ENCODE peak calls at places on chromosomes 12 and 14, in ten cellular contexts. T is MM.1S; N is astrocyte; K is psoas muscle; A is CD4-positive, CD25-positive, alpha-beta regulatory T cell; O is CD4-positive, alpha-beta memory T cell; B is pancreas; V is Peyer's patch; I is sigmoid colon; H is uterus. Y is an unnamed sample. For H3K4me1, the result is how much of the 10 kb centered on the place peaks cover.

GRCh38 chr14:99345472-99345871 is 73.5 kb upstream of the BCL11B start:
- DNase-seq in T (no peak), N (no peak), K (no peak), A (no peak), O (no peak), B (no peak), V (no peak), I (no peak), H (no peak), Y (no peak)

GRCh38 chr14:28755198-28755794 is 11.3 kb upstream of the FOXG1 start:
- DNase-seq in T (no peak), N (no peak), K (no peak), A (no peak), O (no peak), B (no peak), V (no peak), I (no peak), H (no peak), Y (no peak)

GRCh38 chr12:105225505-105225904 is 10.5 kb downstream of the APPL2 start:
- DNase-seq in T (peak), N (no peak), K (no peak), A (no peak), O (no peak), B (no peak), V (no peak), I (no peak), H (no peak), Y (no peak)

GRCh38 chr14:71594828-71595227 is 337.4 kb upstream of the RGS6 start:
- DNase-seq in T (no peak), N (no peak), K (no peak), A (no peak), O (no peak), B (no peak), V (no peak), I (no peak), H (no peak), Y (no peak)

GRCh38 chr12:108955225-108955835 is 65.5 kb downstream of the SVOP start:
- DNase-seq in T (no peak), N (peak), K (peak), A (no peak), O (no peak), B (no peak), V (no peak), I (no peak), H (no peak), Y (no peak)

GRCh38 chr14:102479777-102480176 is 29.8 kb downstream of the ANKRD9 start:
- DNase-seq in T (no peak), N (no peak), K (peak), A (no peak), O (no peak), B (peak), V (no peak), I (peak), H (no peak), Y (no peak)

GRCh38 chr14:106491851-106492250 is 965.5 kb downstream of the TMEM121 start:
- DNase-seq in T (peak), N (no peak), K (no peak), A (no peak), O (no peak), B (no peak), V (peak), I (no peak), H (no peak), Y (peak)

GRCh38 chr12:124390442-124391116 is 95.7 kb downstream of the RFLNA start:
- DNase-seq in T (no peak), N (peak), K (peak), A (no peak), O (no peak), B (no peak), V (peak), I (peak), H (no peak), Y (peak)

GRCh38 chr12:59808317-59808910 is 212.6 kb downstream of the SLC16A7 start:
- DNase-seq in T (peak), N (peak), K (no peak), A (no peak), O (peak), B (no peak), V (no peak), I (no peak), H (no peak), Y (peak)

GRCh38 chr14:99042376-99043257 is 229.4 kb downstream of the BCL11B start:
- DNase-seq in T (no peak), N (no peak), K (no peak), A (no peak), O (no peak), B (no peak), V (no peak), I (no peak), H (no peak), Y (no peak)

GRCh38 chr14:56386024-56386423 is 193.6 kb upstream of the TMEM260 start:
- DNase-seq in T (no peak), N (no peak), K (no peak), A (no peak), O (no peak), B (no peak), V (no peak), I (no peak), H (no peak), Y (no peak)

GRCh38 chr12:89450922-89451321 is 73.7 kb downstream of the GALNT4 start:
- DNase-seq in T (no peak), N (peak), K (no peak), A (no peak), O (no peak), B (no peak), V (no peak), I (no peak), H (no peak), Y (no peak)

GRCh38 chr12:2751686-2752085 is 43.1 kb upstream of the FKBP4 start:
- DNase-seq in T (no peak), N (no peak), K (no peak), A (no peak), O (no peak), B (no peak), V (no peak), I (no peak), H (no peak), Y (no peak)

GRCh38 chr14:76958020-76958965 is 70.2 kb downstream of the IRF2BPL start:
- DNase-seq in T (no peak), N (no peak), K (no peak), A (no peak), O (no peak), B (no peak), V (no peak), I (no peak), H (no peak), Y (no peak)

GRCh38 chr14:70943838-70944237 is 36.6 kb downstream of the PCNX1 start:
- DNase-seq in T (no peak), N (no peak), K (no peak), A (no peak), O (no peak), B (no peak), V (no peak), I (no peak), H (no peak), Y (peak)

GRCh38 chr12:59149995-59150642 is 229.8 kb upstream of the LRIG3 start:
- DNase-seq in T (peak), N (peak), K (no peak), A (no peak), O (peak), B (peak), V (no peak), I (no peak), H (no peak), Y (peak)

GRCh38 chr14:37824936-37825698 is 229.7 kb downstream of the TTC6 start:
- DNase-seq in T (no peak), N (peak), K (no peak), A (no peak), O (no peak), B (no peak), V (no peak), I (no peak), H (no peak), Y (no peak)

GRCh38 chr14:103528158-103528511 is 861 bp upstream of the TRMT61A start:
- DNase-seq in T (no peak), N (no peak), K (peak), A (no peak), O (no peak), B (no peak), V (no peak), I (peak), H (no peak), Y (no peak)

GRCh38 chr12:46549527-46550265 is 177.1 kb upstream of the SLC38A2 start:
- DNase-seq in T (peak), N (peak), K (no peak), A (no peak), O (no peak), B (no peak), V (no peak), I (no peak), H (no peak), Y (no peak)

GRCh38 chr12:108711486-108712163 is 19.7 kb downstream of the CORO1C start:
- DNase-seq in T (no peak), N (no peak), K (no peak), A (no peak), O (no peak), B (no peak), V (no peak), I (no peak), H (no peak), Y (no peak)

GRCh38 chr12:76848132-76848531 is 30.7 kb downstream of the CSRP2 start:
- DNase-seq in T (no peak), N (no peak), K (no peak), A (no peak), O (no peak), B (no peak), V (no peak), I (no peak), H (no peak), Y (no peak)

GRCh38 chr14:68598621-68599447 is 194.0 kb downstream of the ZFP36L1 start:
- DNase-seq in T (no peak), N (peak), K (peak), A (no peak), O (no peak), B (peak), V (peak), I (peak), H (peak), Y (no peak)

GRCh38 chr12:75868501-75868900 is 163.1 kb downstream of the PHLDA1 start:
- DNase-seq in T (no peak), N (peak), K (no peak), A (no peak), O (no peak), B (no peak), V (no peak), I (no peak), H (no peak), Y (no peak)

DNA sequence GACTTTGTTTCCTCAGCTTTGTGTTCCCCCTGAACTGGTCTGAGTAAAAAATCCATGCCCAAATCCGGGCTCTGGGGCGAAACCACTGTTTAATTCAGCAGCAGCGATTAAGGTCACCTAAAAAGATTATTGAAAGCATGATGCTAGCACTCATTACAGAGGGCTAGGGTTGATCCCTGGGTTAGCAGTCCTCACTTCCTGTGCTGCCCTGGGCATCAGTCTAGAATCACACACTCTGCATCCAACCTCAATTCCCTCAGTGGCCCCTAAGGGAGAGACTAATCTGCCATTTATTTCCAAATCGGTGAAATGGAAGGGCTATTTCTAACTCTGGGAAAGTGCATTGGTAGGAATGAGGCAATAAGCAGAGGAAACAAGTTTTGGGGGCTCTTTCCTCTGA is 107.2 kb downstream of the BTG1 start:
- DNase-seq in T (no peak), N (no peak), K (no peak), A (no peak), O (no peak), B (no peak), V (no peak), I (no peak), H (no peak), Y (no peak)
- H3K4me1 ChIP-seq in T (half or more), N (under half), K (under half), A (half or more), O (half or more), B (under half), V (under half), I (under half), H (under half), Y (half or more)

GRCh38 chr12:47744005-47744651 is 14.6 kb downstream of the RAPGEF3 start:
- DNase-seq in T (peak), N (no peak), K (no peak), A (peak), O (peak), B (peak), V (peak), I (no peak), H (no peak), Y (peak)
- H3K4me1 ChIP-seq in T (under half), N (under half), K (under half), A (under half), O (under half), B (under half), V (under half), I (under half), H (under half), Y (under half)

GRCh38 chr12:113073586-113073985 is 17.1 kb downstream of the DTX1 start:
- DNase-seq in T (no peak), N (no peak), K (no peak), A (no peak), O (no peak), B (no peak), V (no peak), I (no peak), H (no peak), Y (peak)
- H3K4me1 ChIP-seq in T (under half), N (under half), K (under half), A (under half), O (under half), B (under half), V (under half), I (under half), H (under half), Y (half or more)

GRCh38 chr12:53623526-53623925 is 2.7 kb downstream of the ATF7 start:
- DNase-seq in T (no peak), N (peak), K (no peak), A (no peak), O (no peak), B (no peak), V (no peak), I (no peak), H (no peak), Y (no peak)
- H3K4me1 ChIP-seq in T (under half), N (under half), K (under half), A (under half), O (under half), B (under half), V (under half), I (under half), H (under half), Y (under half)

GRCh38 chr12:54337854-54338650 is 13.1 kb downstream of the COPZ1 start:
- DNase-seq in T (no peak), N (no peak), K (peak), A (no peak), O (no peak), B (peak), V (no peak), I (no peak), H (no peak), Y (no peak)
- H3K4me1 ChIP-seq in T (under half), N (under half), K (under half), A (under half), O (under half), B (under half), V (under half), I (under half), H (under half), Y (under half)

GRCh38 chr12:85951823-85952222 is 77.7 kb downstream of the NTS start:
- DNase-seq in T (peak), N (peak), K (no peak), A (no peak), O (no peak), B (no peak), V (no peak), I (no peak), H (no peak), Y (no peak)

GRCh38 chr12:85949253-85949652 is 75.2 kb downstream of the NTS start:
- DNase-seq in T (no peak), N (no peak), K (no peak), A (no peak), O (no peak), B (no peak), V (no peak), I (no peak), H (no peak), Y (no peak)

GRCh38 chr12:85947286-85947685 is 73.2 kb downstream of the NTS start:
- DNase-seq in T (no peak), N (no peak), K (no peak), A (no peak), O (no peak), B (no peak), V (no peak), I (no peak), H (no peak), Y (no peak)

DNA sequence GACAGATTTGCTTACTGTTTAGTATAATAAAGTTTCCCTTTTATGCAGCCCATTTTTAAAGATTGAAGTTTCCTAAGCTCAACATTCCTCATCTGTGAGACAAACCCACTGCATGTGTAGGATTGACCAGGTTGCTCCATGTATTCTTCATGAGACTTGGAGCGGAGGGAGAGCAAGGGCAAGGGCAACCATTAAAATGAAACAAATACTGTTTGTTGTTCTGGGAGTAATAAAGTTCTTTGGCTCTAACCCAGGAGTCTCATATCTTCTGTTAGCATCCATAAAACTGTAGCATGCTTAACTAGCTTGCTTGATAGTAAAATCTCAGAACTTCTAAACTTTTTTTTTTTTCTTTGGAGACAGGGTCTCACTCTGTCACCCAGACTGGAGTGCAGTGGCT is 74.2 kb downstream of the NTS start:
- DNase-seq in T (no peak), N (no peak), K (no peak), A (no peak), O (no peak), B (no peak), V (no peak), I (no peak), H (no peak), Y (no peak)
- H3K4me1 ChIP-seq in T (under half), N (under half), K (under half), A (under half), O (under half), B (under half), V (under half), I (under half), H (under half), Y (under half)

Y was measured in OCI-LY7.